ENCODE peak calls at places on chromosomes 7 and 10, in six cellular contexts. K is skeletal muscle cell, Z is Peyer's patch, P is T1000, L is epithelial cell of esophagus, G is HuH-7.5. Q is an unnamed sample.

GRCh38 chr7:6273380-6273837 is 985 bp upstream of the CYTH3 start:
- DNase-seq in G (no peak), L (no peak), P (no peak), Z (peak), K (no peak), Q (peak)

GRCh38 chr7:13111230-13111629 is 423.8 kb downstream of the ARL4A start:
- DNase-seq in Z (no peak), K (no peak), P (no peak), L (no peak), G (no peak), Q (peak)

GRCh38 chr10:129259128-129259527 is 207.9 kb upstream of the MGMT start:
- DNase-seq in L (no peak), K (no peak), G (no peak), P (no peak), Z (no peak), Q (no peak)

GRCh38 chr10:132229834-132230556 is 43.2 kb downstream of the DPYSL4 start:
- DNase-seq in P (no peak), L (no peak), G (no peak), Z (peak), K (no peak), Q (no peak)

GRCh38 chr7:134122980-134123379 is 4.2 kb upstream of the LRGUK start:
- DNase-seq in Z (no peak), P (no peak), L (no peak), G (no peak), K (no peak), Q (no peak)

GRCh38 chr10:2968401-2968800 is 98.9 kb upstream of the PFKP start:
- DNase-seq in L (no peak), P (peak), Z (no peak), G (no peak), K (peak), Q (peak)

GRCh38 chr7:100490483-100491191 is 6.9 kb downstream of the NYAP1 start:
- DNase-seq in Z (no peak), P (no peak), K (no peak), L (no peak), G (no peak), Q (no peak)

GRCh38 chr10:129728905-129729540 is 235.1 kb downstream of the EBF3 start:
- DNase-seq in P (no peak), L (no peak), K (no peak), G (no peak), Z (no peak), Q (no peak)

GRCh38 chr7:34886856-34887255 is 150.4 kb downstream of the DPY19L1 start:
- DNase-seq in G (no peak), L (peak), P (no peak), Z (no peak), K (no peak), Q (peak)

GRCh38 chr10:93071674-93072224 is 1.9 kb upstream of the CYP26A1 start:
- DNase-seq in G (peak), L (no peak), P (no peak), K (no peak), Z (no peak), Q (peak)

GRCh38 chr7:43753843-43754242 is 4.6 kb upstream of the BLVRA start:
- DNase-seq in P (no peak), G (no peak), Z (no peak), L (no peak), K (no peak), Q (no peak)

GRCh38 chr10:20105931-20106330 is 289.7 kb downstream of the PLXDC2 start:
- DNase-seq in Z (no peak), L (no peak), K (peak), G (no peak), P (no peak), Q (no peak)

GRCh38 chr10:71835671-71836593 is 15.1 kb downstream of the PSAP start:
- DNase-seq in K (peak), P (peak), Z (peak), G (no peak), L (no peak), Q (no peak)

GRCh38 chr7:108613147-108613948 is 43.7 kb downstream of the DNAJB9 start:
- DNase-seq in G (peak), P (no peak), K (no peak), L (peak), Z (no peak), Q (peak)

GRCh38 chr7:70674268-70675025 is 457.5 kb upstream of the GALNT17 start:
- DNase-seq in P (no peak), L (no peak), G (no peak), K (no peak), Z (no peak), Q (no peak)

GRCh38 chr10:13709931-13710690 is 123.3 kb downstream of the PRPF18 start:
- DNase-seq in L (no peak), G (no peak), Z (no peak), K (no peak), P (no peak), Q (no peak)

GRCh38 chr10:58991842-58992241 is 184.6 kb upstream of the PHYHIPL start:
- DNase-seq in K (no peak), Z (peak), P (no peak), L (no peak), G (no peak), Q (no peak)

Q was measured in PC-3.